ENCODE peak calls at places on chromosomes 4 and X, in seven cellular contexts. V, S, H, Q, J, A and I are unnamed samples.

GRCh38 chrX:1397001-1397400 is 5.1 kb upstream of the SLC25A6 start:
- DNase-seq in V (no peak), S (peak; percentile 61), H (no peak), Q (no peak), J (peak; percentile 20), A (peak; percentile 36), I (no peak)

GRCh38 chr4:97150966-97151365 is 992.3 kb downstream of the STPG2 start:
- DNase-seq in V (no peak), S (no peak), H (no peak), Q (no peak), J (no peak), A (no peak), I (no peak)

GRCh38 chr4:54093609-54094240 is 6.2 kb upstream of the GSX2 start:
- DNase-seq in V (no peak), S (no peak), H (no peak), Q (no peak), J (no peak), A (no peak), I (no peak)

GRCh38 chr4:11183358-11183745 is 245.3 kb downstream of the HS3ST1 start:
- DNase-seq in V (no peak), S (no peak), H (no peak), Q (no peak), J (no peak), A (no peak), I (no peak)

GRCh38 chr4:6472387-6473263 is at the start of gene PPP2R2C:
- DNase-seq in V (no peak), S (no peak), H (peak; percentile 29), Q (peak; percentile 41), J (peak; percentile 5), A (no peak), I (peak; percentile 34)

GRCh38 chr4:7351014-7351413 is 83.7 kb downstream of the PSAPL1 start:
- DNase-seq in V (no peak), S (no peak), H (no peak), Q (no peak), J (no peak), A (peak; percentile 38), I (no peak)

GRCh38 chrX:11351375-11352295 is 58.4 kb downstream of the AMELX start:
- DNase-seq in V (peak; percentile 14), S (peak; percentile 65), H (peak; percentile 42), Q (peak; percentile 6), J (peak; percentile 21), A (peak; percentile 77), I (no peak)

GRCh38 chrX:9542765-9543119 is 77.9 kb downstream of the TBL1X start:
- DNase-seq in V (no peak), S (no peak), H (no peak), Q (peak; percentile 31), J (no peak), A (no peak), I (no peak)

GRCh38 chrX:74449322-74449936 is 28.1 kb downstream of the SLC16A2 start:
- DNase-seq in V (no peak), S (no peak), H (no peak), Q (no peak), J (no peak), A (no peak), I (no peak)

GRCh38 chrX:40244980-40245379 is 147.2 kb upstream of the BCOR start:
- DNase-seq in V (no peak), S (no peak), H (no peak), Q (peak; percentile 27), J (no peak), A (no peak), I (peak; percentile 67)

GRCh38 chr4:89316931-89317366 is 9.3 kb upstream of the GPRIN3 start:
- DNase-seq in V (no peak), S (no peak), H (no peak), Q (no peak), J (no peak), A (no peak), I (no peak)

GRCh38 chr4:5956285-5957021 is 61.8 kb downstream of the C4orf50 start:
- DNase-seq in V (no peak), S (no peak), H (peak; percentile 71), Q (no peak), J (peak; percentile 91), A (peak; percentile 63), I (peak; percentile 89)

GRCh38 chr4:1855334-1856070 is 454 bp downstream of the LETM1 start:
- DNase-seq in V (no peak), S (no peak), H (no peak), Q (peak; percentile 38), J (peak; percentile 48), A (peak; percentile 70), I (no peak)

GRCh38 chr4:1856071-1856919 is at the start of gene LETM1:
- DNase-seq in V (peak; percentile 85), S (peak; percentile 98), H (peak; percentile 98), Q (peak; percentile 96), J (peak; percentile 96), A (peak; percentile 98), I (peak; percentile 97)

GRCh38 chr4:1859389-1859753 is 3.4 kb upstream of the LETM1 start:
- DNase-seq in V (no peak), S (no peak), H (no peak), Q (no peak), J (no peak), A (no peak), I (no peak)

GRCh38 chr4:1857931-1858330 is 2.0 kb upstream of the LETM1 start:
- DNase-seq in V (no peak), S (no peak), H (no peak), Q (no peak), J (no peak), A (no peak), I (no peak)

GRCh38 chr4:1856920-1857699 is 1.2 kb upstream of the LETM1 start:
- DNase-seq in V (no peak), S (no peak), H (no peak), Q (peak; percentile 35), J (peak; percentile 40), A (no peak), I (no peak)
- H3K4me1 ChIP-seq in V (peaks cover 32% of the 10 kb centered on the region), S (peaks cover 29% of the 10 kb centered on the region), H (no peaks in the 10 kb centered on the region), Q (peaks cover 5% of the 10 kb centered on the region), J (peaks cover 35% of the 10 kb centered on the region), A (peaks cover 24% of the 10 kb centered on the region), I (peaks cover 3% of the 10 kb centered on the region)

DNA sequence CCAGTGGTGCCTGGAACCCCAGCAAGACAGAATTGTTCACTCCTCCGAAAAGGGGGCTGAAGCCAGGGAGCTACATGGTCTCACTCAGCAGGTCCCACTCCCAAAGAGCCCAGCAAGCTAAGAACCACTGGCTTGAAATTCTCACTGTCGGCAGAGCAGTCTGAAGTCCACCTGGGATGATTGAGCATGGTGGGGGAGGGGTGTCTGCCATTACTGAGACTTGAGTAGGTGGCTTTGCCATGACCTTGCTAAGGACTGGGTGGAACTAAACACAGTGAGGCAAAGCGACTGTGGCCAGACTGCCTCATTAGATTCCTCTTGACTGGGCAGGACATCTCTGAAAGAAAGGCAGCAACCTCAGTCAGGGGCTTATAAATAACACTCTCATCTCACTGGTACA is 122.6 kb upstream of the ZC4H2 start:
- DNase-seq in V (no peak), S (no peak), H (no peak), Q (no peak), J (no peak), A (no peak), I (no peak)
- H3K9me3 ChIP-seq in V (peaks cover 27% of the 10 kb centered on the region), S (peaks cover 15% of the 10 kb centered on the region), H (no peaks in the 10 kb centered on the region), Q (no peaks in the 10 kb centered on the region), J (peaks cover 8% of the 10 kb centered on the region), A (peaks cover 5% of the 10 kb centered on the region), I (no peaks in the 10 kb centered on the region)

GRCh38 chrX:119089619-119090018 is 16.8 kb downstream of the CT47C1 start:
- DNase-seq in V (no peak), S (no peak), H (no peak), Q (no peak), J (no peak), A (no peak), I (no peak)
- H3K27me3 ChIP-seq in V (no peaks in the 10 kb centered on the region), S (no peaks in the 10 kb centered on the region), H (no peaks in the 10 kb centered on the region), Q (no peaks in the 10 kb centered on the region), J (peaks cover 17% of the 10 kb centered on the region), A (peaks cover 11% of the 10 kb centered on the region), I (no peaks in the 10 kb centered on the region)

DNA sequence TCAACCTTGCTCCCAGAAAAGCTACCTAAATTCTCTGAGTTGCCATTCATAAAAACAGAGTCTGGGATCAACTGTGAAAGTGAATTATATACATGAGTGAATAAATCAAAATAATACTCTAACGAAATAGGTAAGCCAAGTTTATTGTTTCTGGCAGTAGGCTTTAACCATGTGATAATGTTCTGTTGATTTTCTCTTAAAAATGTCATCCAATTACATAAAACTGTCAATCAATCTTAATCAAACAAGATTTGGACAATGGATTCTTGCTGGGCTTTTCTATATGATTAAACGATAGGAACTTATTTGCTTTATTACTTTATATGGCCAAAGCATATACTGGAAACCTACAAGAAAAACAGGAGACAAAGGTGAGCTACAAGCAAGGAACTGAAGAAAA is 148.8 kb downstream of the INPP4B start:
- DNase-seq in V (no peak), S (no peak), H (no peak), Q (no peak), J (no peak), A (no peak), I (no peak)
- H3K4me1 ChIP-seq in V (no peaks in the 10 kb centered on the region), S (peaks cover 10% of the 10 kb centered on the region), H (no peaks in the 10 kb centered on the region), Q (no peaks in the 10 kb centered on the region), J (no peaks in the 10 kb centered on the region), A (no peaks in the 10 kb centered on the region), I (no peaks in the 10 kb centered on the region)

DNA sequence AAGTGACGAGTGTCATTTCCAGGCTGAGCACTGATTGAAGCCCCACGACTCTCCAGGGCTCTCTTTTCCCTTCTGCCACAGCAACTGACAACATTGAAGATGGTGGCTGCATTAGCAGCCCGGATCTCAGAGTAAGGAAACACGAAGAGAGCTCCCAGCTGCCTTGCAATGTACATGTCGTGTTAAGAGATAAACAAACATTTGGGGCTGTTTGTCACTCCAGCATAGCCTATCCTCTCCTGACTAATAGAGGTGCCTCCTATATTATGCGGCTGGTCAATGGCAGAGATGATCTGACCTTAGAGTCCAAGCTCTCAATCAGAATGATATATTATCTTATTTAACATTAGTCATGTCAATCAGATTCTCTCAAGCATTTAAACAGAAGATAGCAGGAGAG is 38.6 kb downstream of the ATXN3L start:
- DNase-seq in V (no peak), S (no peak), H (no peak), Q (no peak), J (no peak), A (no peak), I (no peak)
- H3K9me3 ChIP-seq in V (no peaks in the 10 kb centered on the region), S (peaks cover 4% of the 10 kb centered on the region), H (no peaks in the 10 kb centered on the region), Q (no peaks in the 10 kb centered on the region), J (no peaks in the 10 kb centered on the region), A (peaks cover 11% of the 10 kb centered on the region), I (no peaks in the 10 kb centered on the region)

GRCh38 chr4:3851211-3851610 is 85.0 kb downstream of the ADRA2C start:
- DNase-seq in V (no peak), S (no peak), H (no peak), Q (no peak), J (no peak), A (no peak), I (no peak)
- H3K27me3 ChIP-seq in V (no peaks in the 10 kb centered on the region), S (no peaks in the 10 kb centered on the region), H (no peaks in the 10 kb centered on the region), Q (peaks cover 7% of the 10 kb centered on the region), J (peaks cover 6% of the 10 kb centered on the region), A (peaks cover 39% of the 10 kb centered on the region), I (no peaks in the 10 kb centered on the region)

GRCh38 chrX:27918799-27919198 is 62.5 kb downstream of the DCAF8L1 start:
- DNase-seq in V (no peak), S (no peak), H (peak; percentile 36), Q (peak; percentile 3), J (no peak), A (no peak), I (peak; percentile 23)
- H3K4me1 ChIP-seq in V (no peaks in the 10 kb centered on the region), S (no peaks in the 10 kb centered on the region), H (no peaks in the 10 kb centered on the region), Q (no peaks in the 10 kb centered on the region), J (no peaks in the 10 kb centered on the region), A (no peaks in the 10 kb centered on the region), I (no peaks in the 10 kb centered on the region)